ENCODE peak calls at places on chromosome 19, in four cellular contexts. Z is psoas muscle, D is body of pancreas, S is heart right ventricle. T is an unnamed sample.

GRCh38 chr19:58399903-58400637 is 4.6 kb downstream of the RNF225 start:
- DNase-seq in Z (no peak), D (no peak), S (no peak), T (no peak)

GRCh38 chr19:49844138-49844740 is 6.7 kb upstream of the PTOV1 start:
- DNase-seq in Z (peak), D (no peak), S (no peak), T (no peak)

GRCh38 chr19:9431475-9431874 is 3.9 kb downstream of the ZNF266 start:
- DNase-seq in Z (no peak), D (peak), S (peak), T (peak)

GRCh38 chr19:11849264-11849615 is 714 bp downstream of the ZNF439 start:
- DNase-seq in Z (no peak), D (no peak), S (no peak), T (peak)

GRCh38 chr19:36939153-36939552 is 23.0 kb downstream of the ZNF568 start:
- DNase-seq in Z (no peak), D (no peak), S (no peak), T (no peak)

GRCh38 chr19:6249296-6249695 is 30.5 kb downstream of the MLLT1 start:
- DNase-seq in Z (no peak), D (no peak), S (no peak), T (no peak)

GRCh38 chr19:55681131-55682087 is 6.4 kb downstream of the EPN1 start:
- DNase-seq in Z (no peak), D (no peak), S (no peak), T (peak)

GRCh38 chr19:6730153-6730804 is 7.1 kb downstream of the GPR108 start:
- DNase-seq in Z (peak), D (peak), S (no peak), T (peak)

GRCh38 chr19:34404109-34404909 is at the start of gene PDCD2L:
- DNase-seq in Z (peak), D (peak), S (peak), T (peak)

GRCh38 chr19:21462540-21462939 is 42.9 kb upstream of the ZNF429 start:
- DNase-seq in Z (no peak), D (no peak), S (no peak), T (no peak)

GRCh38 chr19:31350033-31350692 is 927 bp upstream of the TSHZ3 start:
- DNase-seq in Z (peak), D (no peak), S (peak), T (peak)

GRCh38 chr19:15628236-15629002 is 12.3 kb upstream of the CYP4F3 start:
- DNase-seq in Z (no peak), D (no peak), S (no peak), T (no peak)

GRCh38 chr19:5314012-5314906 is 26.4 kb downstream of the PTPRS start:
- DNase-seq in Z (no peak), D (no peak), S (no peak), T (no peak)

GRCh38 chr19:4557971-4558941 is 1.2 kb downstream of the SEMA6B start:
- DNase-seq in Z (no peak), D (no peak), S (no peak), T (no peak)

GRCh38 chr19:4589579-4590410 is 30.3 kb upstream of the SEMA6B start:
- DNase-seq in Z (no peak), D (no peak), S (no peak), T (no peak)

GRCh38 chr19:33484226-33484774 is 37.3 kb downstream of the PEPD start:
- DNase-seq in Z (no peak), D (no peak), S (no peak), T (no peak)

GRCh38 chr19:55461974-55462628 is 659 bp upstream of the ISOC2 start:
- DNase-seq in Z (no peak), D (no peak), S (no peak), T (no peak)

GRCh38 chr19:54461201-54462071 is 2.1 kb downstream of the LENG9 start:
- DNase-seq in Z (peak), D (no peak), S (no peak), T (no peak)

GRCh38 chr19:15452111-15453047 is 2.6 kb upstream of the WIZ start:
- DNase-seq in Z (peak), D (peak), S (peak), T (peak)

GRCh38 chr19:35592226-35592625 is 6.3 kb downstream of the PMIS2 start:
- DNase-seq in Z (no peak), D (peak), S (no peak), T (peak)

GRCh38 chr19:12834976-12835757 is 788 bp upstream of the RTBDN start:
- DNase-seq in Z (peak), D (peak), S (no peak), T (no peak)

GRCh38 chr19:56189785-56190184 is 7.8 kb downstream of the ZSCAN5B start:
- DNase-seq in Z (no peak), D (no peak), S (no peak), T (no peak)

GRCh38 chr19:43331435-43332010 is 22.0 kb upstream of the CD177 start:
- DNase-seq in Z (no peak), D (no peak), S (no peak), T (no peak)

DNA sequence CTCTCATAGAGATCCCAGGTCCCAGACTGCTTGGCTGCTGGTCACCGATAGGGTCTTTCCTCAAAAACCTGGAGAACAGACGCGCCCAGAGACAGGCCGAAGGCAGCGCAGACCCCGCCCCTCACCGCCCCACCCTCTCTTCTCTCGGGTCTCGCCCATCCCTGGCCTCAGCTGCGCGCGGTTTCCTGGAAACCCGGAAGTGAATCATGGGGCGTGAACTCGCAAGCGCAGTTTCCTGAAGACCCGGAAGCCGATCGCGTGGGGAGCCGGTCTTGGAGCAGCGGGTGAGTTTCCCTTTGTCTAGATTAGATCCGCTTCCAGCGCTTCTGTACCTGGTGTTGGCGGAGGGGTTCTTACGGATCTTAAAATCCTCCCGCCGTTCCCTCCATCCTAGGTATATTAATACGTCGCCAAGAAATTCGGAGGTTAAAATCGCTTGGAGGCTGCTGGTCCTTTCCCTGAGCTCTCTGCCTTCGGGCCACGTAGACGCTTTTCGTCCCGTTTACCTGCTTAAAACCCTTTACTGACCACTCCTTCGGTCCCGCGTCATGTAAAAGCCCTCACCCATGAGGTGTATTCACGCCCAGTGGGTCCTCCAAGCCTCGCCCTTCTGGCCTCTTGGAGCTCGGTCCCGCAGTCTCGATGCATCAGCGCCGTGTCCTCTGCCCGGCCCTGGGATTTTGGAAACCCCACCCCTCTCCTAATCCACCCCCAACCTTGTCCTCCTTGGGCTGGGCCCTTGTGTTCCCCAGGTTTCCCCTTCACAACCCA is at the start of gene ZNF578:
- DNase-seq in Z (peak), D (peak), S (peak), T (peak)
- H3K4me3 ChIP-seq in Z (peak), D (no peak), S (peak), T (peak)

GRCh38 chr19:41876847-41877489 is at the start of gene CD79A:
- DNase-seq in Z (peak), D (no peak), S (no peak), T (no peak)
- H3K4me3 ChIP-seq in Z (no peak), D (no peak), S (no peak), T (no peak)

DNA sequence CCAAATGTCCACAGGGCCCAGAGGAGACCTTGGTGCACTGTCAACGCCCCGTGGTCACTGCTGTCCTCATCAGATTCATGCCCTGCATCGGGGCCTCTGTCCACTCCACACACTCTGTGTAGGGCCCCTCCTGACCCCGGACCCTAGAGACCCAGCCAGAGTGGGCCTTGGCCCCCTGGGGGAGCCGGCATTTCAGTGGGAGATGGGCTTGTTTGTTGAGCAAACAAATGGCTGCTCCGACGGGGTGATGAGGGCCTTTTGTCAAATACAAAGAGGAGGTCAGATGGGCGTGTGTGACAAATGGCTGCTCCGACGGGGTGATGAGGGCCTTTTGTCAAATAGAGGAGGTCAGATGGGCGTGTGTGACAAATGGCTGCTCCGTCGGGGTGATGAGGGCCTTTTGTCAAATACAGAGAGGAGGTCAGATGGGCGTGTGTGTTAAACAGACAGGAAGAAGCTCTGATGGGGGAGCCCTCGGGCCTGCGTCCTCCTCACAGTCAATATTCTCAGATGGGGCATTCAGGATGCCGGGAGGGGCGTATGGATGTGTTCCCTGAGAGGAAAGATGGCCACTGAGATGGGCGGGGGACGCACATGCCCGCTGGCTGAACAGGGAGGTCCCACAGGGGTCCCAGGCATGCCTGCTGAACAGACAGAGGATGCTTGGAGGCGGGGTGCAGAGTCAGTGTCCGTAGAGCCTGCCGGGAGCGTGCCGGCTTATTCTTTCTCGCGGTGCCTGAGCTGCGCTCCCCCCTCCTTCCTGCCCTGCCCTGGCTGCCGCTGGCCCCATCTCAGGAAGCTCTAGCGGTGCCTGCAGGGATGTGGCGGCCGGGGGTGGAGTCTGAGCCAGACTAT is 36.3 kb downstream of the SMIM24 start:
- DNase-seq in Z (no peak), D (no peak), S (peak), T (no peak)
- H3K4me3 ChIP-seq in Z (no peak), D (no peak), S (no peak), T (no peak)

GRCh38 chr19:1066251-1066747 is 668 bp upstream of the ARHGAP45 start:
- DNase-seq in Z (no peak), D (no peak), S (no peak), T (no peak)

GRCh38 chr19:1065606-1066109 is 1.3 kb upstream of the ARHGAP45 start:
- DNase-seq in Z (no peak), D (no peak), S (no peak), T (no peak)

GRCh38 chr19:1063909-1064660 is 2.9 kb upstream of the ARHGAP45 start:
- DNase-seq in Z (no peak), D (no peak), S (no peak), T (no peak)

GRCh38 chr19:1063030-1063908 is 3.7 kb upstream of the ARHGAP45 start:
- DNase-seq in Z (peak), D (no peak), S (no peak), T (no peak)

GRCh38 chr19:1064661-1065605 is 2.0 kb upstream of the ARHGAP45 start:
- DNase-seq in Z (peak), D (peak), S (no peak), T (peak)
- H3K4me3 ChIP-seq in Z (no peak), D (no peak), S (no peak), T (no peak)

GRCh38 chr19:10717054-10717355 is 874 bp upstream of the DNM2 start:
- DNase-seq in Z (no peak), D (no peak), S (no peak), T (no peak)
- H3K4me3 ChIP-seq in Z (peak), D (no peak), S (no peak), T (no peak)

DNA sequence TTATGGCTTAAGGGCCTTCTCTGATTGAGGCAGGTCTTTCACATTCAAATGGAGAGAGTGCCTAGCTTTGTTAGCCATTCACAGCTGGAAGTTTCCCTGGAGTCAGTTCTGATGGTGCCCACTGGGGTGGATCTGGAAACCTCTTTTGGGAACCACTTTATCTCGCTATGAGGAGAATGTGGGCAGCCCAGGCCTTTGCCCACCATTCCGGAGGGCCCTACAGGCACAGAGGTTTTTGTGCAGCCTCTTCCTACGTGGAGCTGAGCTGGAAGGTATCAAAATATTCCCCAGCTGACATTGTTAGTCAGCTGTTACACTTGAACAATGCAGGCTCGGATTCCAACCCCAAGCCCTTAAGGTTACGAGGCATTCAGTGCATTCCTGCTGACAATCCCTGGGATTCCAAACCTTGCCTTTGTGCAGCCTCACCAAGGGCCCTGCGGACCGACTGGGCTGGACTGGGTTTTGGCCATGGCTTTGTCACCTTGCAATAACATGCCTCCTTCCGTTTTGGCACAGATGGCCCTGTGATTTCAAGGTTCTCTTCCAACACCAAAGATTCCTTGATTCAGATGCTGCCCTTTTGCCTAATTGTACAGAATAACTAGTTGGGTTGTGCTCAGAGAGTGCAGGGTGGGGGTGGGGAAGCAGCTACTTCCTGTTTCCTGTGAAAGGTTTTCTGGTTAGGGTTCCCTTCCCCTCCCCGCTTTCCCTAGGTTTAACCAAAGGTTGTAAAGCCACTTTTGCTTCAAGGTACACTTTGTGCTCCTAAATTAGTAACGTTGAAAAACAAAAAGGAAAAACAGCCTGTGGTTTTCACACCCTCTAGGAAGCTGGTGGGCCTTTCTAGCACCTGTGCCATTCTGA is 27.1 kb downstream of the SAE1 start:
- DNase-seq in Z (no peak), D (peak), S (peak), T (peak)
- H3K4me3 ChIP-seq in Z (peak), D (no peak), S (no peak), T (no peak)

GRCh38 chr19:41551711-41552110 is 24.3 kb upstream of the CEACAM21 start:
- DNase-seq in Z (no peak), D (no peak), S (no peak), T (no peak)
- H3K4me3 ChIP-seq in Z (no peak), D (no peak), S (no peak), T (no peak)

GRCh38 chr19:45099465-45100201 is 6.7 kb downstream of the PPP1R37 start:
- DNase-seq in Z (peak), D (peak), S (no peak), T (peak)

GRCh38 chr19:45097776-45098520 is 5.0 kb downstream of the PPP1R37 start:
- DNase-seq in Z (peak), D (peak), S (peak), T (peak)

GRCh38 chr19:45097450-45097775 is 4.4 kb downstream of the PPP1R37 start:
- DNase-seq in Z (no peak), D (no peak), S (no peak), T (no peak)

GRCh38 chr19:45100202-45100600 is 7.2 kb downstream of the PPP1R37 start:
- DNase-seq in Z (no peak), D (no peak), S (no peak), T (no peak)

GRCh38 chr19:45098521-45099464 is 5.8 kb downstream of the PPP1R37 start:
- DNase-seq in Z (peak), D (no peak), S (peak), T (no peak)
- H3K4me3 ChIP-seq in Z (peak), D (no peak), S (no peak), T (no peak)

GRCh38 chr19:18646535-18647370 is 9.9 kb downstream of the KLHL26 start:
- DNase-seq in Z (no peak), D (no peak), S (no peak), T (peak)
- H3K4me3 ChIP-seq in Z (no peak), D (no peak), S (no peak), T (no peak)

GRCh38 chr19:38209152-38209551 is 14.9 kb downstream of the DPF1 start:
- DNase-seq in Z (no peak), D (no peak), S (no peak), T (no peak)
- H3K4me3 ChIP-seq in Z (no peak), D (no peak), S (peak), T (no peak)